ENCODE peak calls at places on chromosomes 4 and X, in nine cellular contexts. One of them, this sample, is unnamed.

GRCh38 chr4:186946682-186947294 is 223.1 kb upstream of the FAT1 start:
- DNase-seq in NB4: no peak
- DNase-seq in NCI-H1436: no peak
- DNase-seq in stimulated activated CD8-positive, alpha-beta memory T cell treated with anti-CD3 and anti-CD28 coated beads, Interleukin-7, amount 100 ng/mL, for 1 hour: no peak
- DNase-seq in DMS 273 treated with DMSO at 0.1 percent for 48 hours: peak; percentile 3
- DNase-seq in astrocyte of the hippocampus: peak; percentile 55
- DNase-seq in activated naive CD4-positive, alpha-beta T cell treated with Interleukin-2 at 50 U/mL for 16 hours: no peak
- DNase-seq in ELR: peak; percentile 52
- DNase-seq in fibroblast of the aortic adventitia: no peak
- DNase-seq in this sample: no peak

GRCh38 chr4:151721466-151721865 is 39.3 kb downstream of the GATB start:
- DNase-seq in NB4: peak; percentile 21
- DNase-seq in NCI-H1436: no peak
- DNase-seq in stimulated activated CD8-positive, alpha-beta memory T cell treated with anti-CD3 and anti-CD28 coated beads, Interleukin-7, amount 100 ng/mL, for 1 hour: no peak
- DNase-seq in DMS 273 treated with DMSO at 0.1 percent for 48 hours: no peak
- DNase-seq in astrocyte of the hippocampus: no peak
- DNase-seq in activated naive CD4-positive, alpha-beta T cell treated with Interleukin-2 at 50 U/mL for 16 hours: no peak
- DNase-seq in ELR: no peak
- DNase-seq in fibroblast of the aortic adventitia: no peak
- DNase-seq in this sample: no peak

GRCh38 chrX:47854474-47854873 is 17.8 kb downstream of the ZNF81 start:
- DNase-seq in NB4: peak; percentile 32
- DNase-seq in NCI-H1436: no peak
- DNase-seq in stimulated activated CD8-positive, alpha-beta memory T cell treated with anti-CD3 and anti-CD28 coated beads, Interleukin-7, amount 100 ng/mL, for 1 hour: no peak
- DNase-seq in DMS 273 treated with DMSO at 0.1 percent for 48 hours: no peak
- DNase-seq in astrocyte of the hippocampus: peak; percentile 42
- DNase-seq in activated naive CD4-positive, alpha-beta T cell treated with Interleukin-2 at 50 U/mL for 16 hours: peak; percentile 6
- DNase-seq in ELR: peak; percentile 30
- DNase-seq in fibroblast of the aortic adventitia: peak; percentile 47
- DNase-seq in this sample: no peak

GRCh38 chrX:8052909-8053308 is 118.2 kb downstream of the VCX2 start:
- DNase-seq in NB4: no peak
- DNase-seq in NCI-H1436: no peak
- DNase-seq in stimulated activated CD8-positive, alpha-beta memory T cell treated with anti-CD3 and anti-CD28 coated beads, Interleukin-7, amount 100 ng/mL, for 1 hour: no peak
- DNase-seq in DMS 273 treated with DMSO at 0.1 percent for 48 hours: no peak
- DNase-seq in astrocyte of the hippocampus: no peak
- DNase-seq in activated naive CD4-positive, alpha-beta T cell treated with Interleukin-2 at 50 U/mL for 16 hours: no peak
- DNase-seq in ELR: no peak
- DNase-seq in fibroblast of the aortic adventitia: no peak
- DNase-seq in this sample: no peak

GRCh38 chrX:135544338-135544948 is 24.0 kb downstream of the INTS6L start:
- DNase-seq in NB4: no peak
- DNase-seq in NCI-H1436: no peak
- DNase-seq in stimulated activated CD8-positive, alpha-beta memory T cell treated with anti-CD3 and anti-CD28 coated beads, Interleukin-7, amount 100 ng/mL, for 1 hour: no peak
- DNase-seq in DMS 273 treated with DMSO at 0.1 percent for 48 hours: no peak
- DNase-seq in astrocyte of the hippocampus: no peak
- DNase-seq in activated naive CD4-positive, alpha-beta T cell treated with Interleukin-2 at 50 U/mL for 16 hours: no peak
- DNase-seq in ELR: no peak
- DNase-seq in fibroblast of the aortic adventitia: no peak
- DNase-seq in this sample: no peak

GRCh38 chr4:37661643-37662221 is 24.4 kb downstream of the RELL1 start:
- DNase-seq in NB4: no peak
- DNase-seq in NCI-H1436: no peak
- DNase-seq in stimulated activated CD8-positive, alpha-beta memory T cell treated with anti-CD3 and anti-CD28 coated beads, Interleukin-7, amount 100 ng/mL, for 1 hour: no peak
- DNase-seq in DMS 273 treated with DMSO at 0.1 percent for 48 hours: peak; percentile 47
- DNase-seq in astrocyte of the hippocampus: peak; percentile 59
- DNase-seq in activated naive CD4-positive, alpha-beta T cell treated with Interleukin-2 at 50 U/mL for 16 hours: no peak
- DNase-seq in ELR: peak; percentile 48
- DNase-seq in fibroblast of the aortic adventitia: peak; percentile 61
- DNase-seq in this sample: peak; percentile 42

GRCh38 chr4:79638735-79639134 is 230.7 kb upstream of the GK2 start:
- DNase-seq in NB4: no peak
- DNase-seq in NCI-H1436: no peak
- DNase-seq in stimulated activated CD8-positive, alpha-beta memory T cell treated with anti-CD3 and anti-CD28 coated beads, Interleukin-7, amount 100 ng/mL, for 1 hour: no peak
- DNase-seq in DMS 273 treated with DMSO at 0.1 percent for 48 hours: no peak
- DNase-seq in astrocyte of the hippocampus: no peak
- DNase-seq in activated naive CD4-positive, alpha-beta T cell treated with Interleukin-2 at 50 U/mL for 16 hours: no peak
- DNase-seq in ELR: no peak
- DNase-seq in fibroblast of the aortic adventitia: no peak
- DNase-seq in this sample: no peak

GRCh38 chr4:48472794-48473193 is 10.3 kb upstream of the SLC10A4 start:
- DNase-seq in NB4: no peak
- DNase-seq in NCI-H1436: peak; percentile 13
- DNase-seq in stimulated activated CD8-positive, alpha-beta memory T cell treated with anti-CD3 and anti-CD28 coated beads, Interleukin-7, amount 100 ng/mL, for 1 hour: no peak
- DNase-seq in DMS 273 treated with DMSO at 0.1 percent for 48 hours: no peak
- DNase-seq in astrocyte of the hippocampus: no peak
- DNase-seq in activated naive CD4-positive, alpha-beta T cell treated with Interleukin-2 at 50 U/mL for 16 hours: no peak
- DNase-seq in ELR: no peak
- DNase-seq in fibroblast of the aortic adventitia: no peak
- DNase-seq in this sample: no peak

GRCh38 chr4:85430697-85431096 is 44.3 kb upstream of the ARHGAP24 start:
- DNase-seq in NB4: no peak
- DNase-seq in NCI-H1436: no peak
- DNase-seq in stimulated activated CD8-positive, alpha-beta memory T cell treated with anti-CD3 and anti-CD28 coated beads, Interleukin-7, amount 100 ng/mL, for 1 hour: no peak
- DNase-seq in DMS 273 treated with DMSO at 0.1 percent for 48 hours: no peak
- DNase-seq in astrocyte of the hippocampus: peak; percentile 5
- DNase-seq in activated naive CD4-positive, alpha-beta T cell treated with Interleukin-2 at 50 U/mL for 16 hours: no peak
- DNase-seq in ELR: peak; percentile 37
- DNase-seq in fibroblast of the aortic adventitia: no peak
- DNase-seq in this sample: no peak